ENCODE peak calls at places on chromosomes 2 and 18, in eight cellular contexts. One of them, this sample, is unnamed. For H3K4me1, the result is how much of the 10 kb centered on the place peaks cover.

GRCh38 chr2:12006841-12007240 is 260.4 kb downstream of the LPIN1 start:
- DNase-seq in hepatocyte: peak
- DNase-seq in adrenal gland: no peak
- DNase-seq in IMR-90: peak
- DNase-seq in Peyer's patch: no peak
- DNase-seq in fibroblast of lung: no peak
- DNase-seq in neural progenitor cell: peak
- DNase-seq in MM.1S: no peak
- DNase-seq in this sample: no peak

GRCh38 chr18:71784777-71785176 is 759.4 kb downstream of the CBLN2 start:
- DNase-seq in hepatocyte: peak
- DNase-seq in adrenal gland: no peak
- DNase-seq in IMR-90: no peak
- DNase-seq in Peyer's patch: no peak
- DNase-seq in fibroblast of lung: no peak
- DNase-seq in neural progenitor cell: no peak
- DNase-seq in MM.1S: peak
- DNase-seq in this sample: peak

GRCh38 chr2:30084915-30085314 is 61.9 kb upstream of the YPEL5 start:
- DNase-seq in hepatocyte: no peak
- DNase-seq in adrenal gland: no peak
- DNase-seq in IMR-90: no peak
- DNase-seq in Peyer's patch: no peak
- DNase-seq in fibroblast of lung: no peak
- DNase-seq in neural progenitor cell: no peak
- DNase-seq in MM.1S: no peak
- DNase-seq in this sample: no peak

GRCh38 chr18:79598046-79598884 is 81.3 kb upstream of the CTDP1 start:
- DNase-seq in hepatocyte: no peak
- DNase-seq in adrenal gland: no peak
- DNase-seq in IMR-90: no peak
- DNase-seq in Peyer's patch: no peak
- DNase-seq in fibroblast of lung: no peak
- DNase-seq in neural progenitor cell: no peak
- DNase-seq in MM.1S: no peak
- DNase-seq in this sample: no peak

GRCh38 chr2:71156531-71156930 is 26.1 kb downstream of the MPHOSPH10 start:
- DNase-seq in hepatocyte: peak
- DNase-seq in adrenal gland: no peak
- DNase-seq in IMR-90: peak
- DNase-seq in Peyer's patch: no peak
- DNase-seq in fibroblast of lung: peak
- DNase-seq in neural progenitor cell: no peak
- DNase-seq in MM.1S: peak
- DNase-seq in this sample: no peak

GRCh38 chr2:151523825-151524224 is 114.1 kb downstream of the RIF1 start:
- DNase-seq in hepatocyte: no peak
- DNase-seq in adrenal gland: no peak
- DNase-seq in IMR-90: peak
- DNase-seq in Peyer's patch: no peak
- DNase-seq in fibroblast of lung: no peak
- DNase-seq in neural progenitor cell: no peak
- DNase-seq in MM.1S: no peak
- DNase-seq in this sample: no peak

GRCh38 chr2:30428827-30429461 is 18.1 kb upstream of the LCLAT1 start:
- DNase-seq in hepatocyte: no peak
- DNase-seq in adrenal gland: no peak
- DNase-seq in IMR-90: no peak
- DNase-seq in Peyer's patch: no peak
- DNase-seq in fibroblast of lung: no peak
- DNase-seq in neural progenitor cell: no peak
- DNase-seq in MM.1S: no peak
- DNase-seq in this sample: no peak

GRCh38 chr2:224850081-224850480 is 133.9 kb upstream of the CCDC195 start:
- DNase-seq in hepatocyte: no peak
- DNase-seq in adrenal gland: no peak
- DNase-seq in IMR-90: peak
- DNase-seq in Peyer's patch: no peak
- DNase-seq in fibroblast of lung: no peak
- DNase-seq in neural progenitor cell: no peak
- DNase-seq in MM.1S: no peak
- DNase-seq in this sample: no peak

GRCh38 chr2:150610670-150611279 is 123.3 kb upstream of the RND3 start:
- DNase-seq in hepatocyte: peak
- DNase-seq in adrenal gland: peak
- DNase-seq in IMR-90: peak
- DNase-seq in Peyer's patch: no peak
- DNase-seq in fibroblast of lung: peak
- DNase-seq in neural progenitor cell: peak
- DNase-seq in MM.1S: peak
- DNase-seq in this sample: peak

GRCh38 chr2:190996338-190996946 is 17.5 kb downstream of the STAT1 start:
- DNase-seq in hepatocyte: peak
- DNase-seq in adrenal gland: no peak
- DNase-seq in IMR-90: peak
- DNase-seq in Peyer's patch: no peak
- DNase-seq in fibroblast of lung: peak
- DNase-seq in neural progenitor cell: peak
- DNase-seq in MM.1S: peak
- DNase-seq in this sample: no peak

GRCh38 chr2:7812231-7812995 is 869.4 kb upstream of the ID2 start:
- DNase-seq in hepatocyte: no peak
- DNase-seq in adrenal gland: no peak
- DNase-seq in IMR-90: peak
- DNase-seq in Peyer's patch: no peak
- DNase-seq in fibroblast of lung: peak
- DNase-seq in neural progenitor cell: no peak
- DNase-seq in MM.1S: no peak
- DNase-seq in this sample: no peak

GRCh38 chr18:63553117-63553516 is 10.9 kb downstream of the SERPINB12 start:
- DNase-seq in hepatocyte: peak
- DNase-seq in adrenal gland: no peak
- DNase-seq in IMR-90: peak
- DNase-seq in Peyer's patch: no peak
- DNase-seq in fibroblast of lung: peak
- DNase-seq in neural progenitor cell: no peak
- DNase-seq in MM.1S: no peak
- DNase-seq in this sample: no peak

GRCh38 chr2:10266133-10266620 is 36.5 kb upstream of the HPCAL1 start:
- DNase-seq in hepatocyte: no peak
- DNase-seq in adrenal gland: peak
- DNase-seq in IMR-90: peak
- DNase-seq in Peyer's patch: no peak
- DNase-seq in fibroblast of lung: peak
- DNase-seq in neural progenitor cell: no peak
- DNase-seq in MM.1S: no peak
- DNase-seq in this sample: no peak

GRCh38 chr2:10269291-10269690 is 33.4 kb upstream of the HPCAL1 start:
- DNase-seq in hepatocyte: no peak
- DNase-seq in adrenal gland: peak
- DNase-seq in IMR-90: no peak
- DNase-seq in Peyer's patch: peak
- DNase-seq in fibroblast of lung: no peak
- DNase-seq in neural progenitor cell: no peak
- DNase-seq in MM.1S: no peak
- DNase-seq in this sample: peak

GRCh38 chr2:10269711-10270610 is 32.7 kb upstream of the HPCAL1 start:
- DNase-seq in hepatocyte: peak
- DNase-seq in adrenal gland: peak
- DNase-seq in IMR-90: no peak
- DNase-seq in Peyer's patch: no peak
- DNase-seq in fibroblast of lung: no peak
- DNase-seq in neural progenitor cell: no peak
- DNase-seq in MM.1S: no peak
- DNase-seq in this sample: peak

GRCh38 chr2:10267036-10267435 is 35.7 kb upstream of the HPCAL1 start:
- DNase-seq in hepatocyte: no peak
- DNase-seq in adrenal gland: no peak
- DNase-seq in IMR-90: no peak
- DNase-seq in Peyer's patch: no peak
- DNase-seq in fibroblast of lung: no peak
- DNase-seq in neural progenitor cell: no peak
- DNase-seq in MM.1S: no peak
- DNase-seq in this sample: no peak

DNA sequence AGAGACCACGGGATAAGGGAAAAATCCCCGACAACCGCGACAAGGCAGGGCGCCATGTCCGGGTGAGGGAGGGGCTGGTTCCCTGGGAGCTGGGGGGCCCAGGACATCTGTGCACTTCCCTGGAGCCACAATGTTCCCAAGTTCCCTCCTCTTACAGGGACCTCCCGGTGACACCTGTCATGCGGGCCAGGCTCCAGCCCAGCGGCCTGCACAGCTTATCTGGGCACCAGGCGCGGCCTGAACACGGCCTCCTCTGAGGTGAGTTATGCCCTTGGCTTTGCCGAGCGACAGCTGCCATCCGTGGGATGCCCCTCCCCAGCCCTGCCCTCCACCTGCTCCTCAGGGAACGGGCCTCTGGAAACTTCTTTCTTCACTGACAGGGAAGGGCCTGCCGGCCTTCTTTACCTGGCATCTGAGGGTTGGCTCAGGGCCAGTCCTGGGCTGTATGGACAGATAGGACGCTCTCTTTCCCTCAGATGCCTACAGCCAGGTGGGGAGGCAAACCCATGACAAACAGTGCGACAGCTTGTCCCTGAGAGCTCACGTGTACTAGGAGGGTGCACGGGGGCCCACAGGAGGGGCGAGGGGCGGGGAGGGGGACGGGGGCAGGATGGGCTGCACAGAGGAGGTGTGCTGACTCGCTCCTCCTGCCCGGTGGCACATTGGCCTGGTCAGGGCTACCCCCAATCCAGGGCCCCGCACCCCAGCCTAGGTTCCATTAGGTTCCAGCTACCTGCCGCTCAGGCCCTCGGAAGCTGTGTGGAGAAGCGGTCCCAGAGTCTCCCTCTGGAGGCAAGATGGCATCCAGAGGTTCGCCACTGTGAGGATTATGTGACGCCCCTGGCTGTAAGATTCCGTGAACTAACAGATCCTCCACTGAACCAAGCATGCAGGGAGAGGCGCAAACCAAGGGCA is 34.9 kb upstream of the HPCAL1 start:
- DNase-seq in hepatocyte: no peak
- DNase-seq in adrenal gland: peak
- DNase-seq in IMR-90: no peak
- DNase-seq in Peyer's patch: no peak
- DNase-seq in fibroblast of lung: no peak
- DNase-seq in neural progenitor cell: peak
- DNase-seq in MM.1S: no peak
- DNase-seq in this sample: peak
- TF ChIP-seq CTCF in hepatocyte: no peak
- TF ChIP-seq CTCF in adrenal gland: no peak
- TF ChIP-seq CTCF in IMR-90: no peak
- TF ChIP-seq CTCF in Peyer's patch: no peak
- TF ChIP-seq CTCF in fibroblast of lung: no peak
- TF ChIP-seq CTCF in neural progenitor cell: peak
- TF ChIP-seq CTCF in MM.1S: no peak
- TF ChIP-seq CTCF in this sample: no peak

DNA sequence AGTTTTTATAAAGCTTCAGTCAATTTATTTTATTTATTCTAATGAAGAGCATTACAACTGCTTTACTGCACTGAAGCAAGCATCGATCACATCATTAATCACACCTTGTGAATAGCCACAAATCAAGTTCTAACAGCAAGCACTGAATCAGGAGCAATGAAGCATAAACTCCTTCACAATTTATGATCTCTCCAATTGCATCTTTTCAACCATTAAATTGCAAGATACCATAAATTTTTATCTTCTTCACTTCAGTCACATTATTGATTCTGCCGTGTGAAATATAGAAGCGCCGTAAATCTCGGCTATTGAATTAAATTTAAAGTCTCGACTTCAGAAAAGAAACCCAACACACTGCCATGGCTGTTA is 298.7 kb downstream of the CDCA7 start:
- DNase-seq in hepatocyte: no peak
- DNase-seq in adrenal gland: no peak
- DNase-seq in IMR-90: no peak
- DNase-seq in Peyer's patch: no peak
- DNase-seq in fibroblast of lung: no peak
- DNase-seq in neural progenitor cell: no peak
- DNase-seq in MM.1S: no peak
- DNase-seq in this sample: no peak
- H3K27ac ChIP-seq in hepatocyte: peak
- H3K27ac ChIP-seq in adrenal gland: no peak
- H3K27ac ChIP-seq in IMR-90: no peak
- H3K27ac ChIP-seq in Peyer's patch: no peak
- H3K27ac ChIP-seq in fibroblast of lung: no peak
- H3K27ac ChIP-seq in neural progenitor cell: no peak
- H3K27ac ChIP-seq in MM.1S: no peak
- H3K27ac ChIP-seq in this sample: no peak

GRCh38 chr2:83874712-83875430 is 584.2 kb downstream of the SUCLG1 start:
- DNase-seq in hepatocyte: no peak
- DNase-seq in adrenal gland: no peak
- DNase-seq in IMR-90: no peak
- DNase-seq in Peyer's patch: no peak
- DNase-seq in fibroblast of lung: no peak
- DNase-seq in neural progenitor cell: no peak
- DNase-seq in MM.1S: no peak
- DNase-seq in this sample: no peak

GRCh38 chr2:83874066-83874465 is 585.0 kb downstream of the SUCLG1 start:
- DNase-seq in hepatocyte: no peak
- DNase-seq in adrenal gland: no peak
- DNase-seq in IMR-90: no peak
- DNase-seq in Peyer's patch: no peak
- DNase-seq in fibroblast of lung: no peak
- DNase-seq in neural progenitor cell: no peak
- DNase-seq in MM.1S: no peak
- DNase-seq in this sample: no peak

DNA sequence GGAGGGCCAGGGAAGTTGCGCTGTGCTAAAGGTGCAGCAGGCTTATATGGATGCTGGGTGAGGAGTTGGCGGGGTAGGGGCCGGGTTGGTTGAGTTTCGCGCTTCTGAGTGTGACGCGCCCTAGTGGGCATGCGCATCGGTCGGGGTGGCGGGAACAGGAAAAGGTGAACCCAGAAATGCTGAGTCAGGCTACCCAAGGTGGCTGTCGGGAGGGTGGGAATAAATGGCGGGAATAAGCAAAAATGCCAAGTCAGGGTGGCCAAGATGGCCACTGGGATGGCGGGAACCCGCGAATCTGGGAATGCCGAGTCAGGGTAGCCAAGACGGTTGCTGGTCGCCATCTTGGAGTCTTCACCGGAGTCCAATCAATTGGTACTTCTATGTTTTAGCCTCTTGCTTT is 580.0 kb downstream of the SUCLG1 start:
- DNase-seq in hepatocyte: no peak
- DNase-seq in adrenal gland: no peak
- DNase-seq in IMR-90: no peak
- DNase-seq in Peyer's patch: no peak
- DNase-seq in fibroblast of lung: no peak
- DNase-seq in neural progenitor cell: no peak
- DNase-seq in MM.1S: no peak
- DNase-seq in this sample: no peak
- H3K4me1 ChIP-seq in hepatocyte: under half
- H3K4me1 ChIP-seq in adrenal gland: under half
- H3K4me1 ChIP-seq in IMR-90: under half
- H3K4me1 ChIP-seq in Peyer's patch: under half
- H3K4me1 ChIP-seq in fibroblast of lung: under half
- H3K4me1 ChIP-seq in neural progenitor cell: under half
- H3K4me1 ChIP-seq in MM.1S: under half
- H3K4me1 ChIP-seq in this sample: under half

GRCh38 chr2:200615247-200615646 is 29.4 kb downstream of the AOX1 start:
- DNase-seq in hepatocyte: peak
- DNase-seq in adrenal gland: no peak
- DNase-seq in IMR-90: peak
- DNase-seq in Peyer's patch: no peak
- DNase-seq in fibroblast of lung: peak
- DNase-seq in neural progenitor cell: no peak
- DNase-seq in MM.1S: no peak
- DNase-seq in this sample: no peak
- TF ChIP-seq CTCF in hepatocyte: no peak
- TF ChIP-seq CTCF in adrenal gland: peak
- TF ChIP-seq CTCF in IMR-90: peak
- TF ChIP-seq CTCF in Peyer's patch: no peak
- TF ChIP-seq CTCF in fibroblast of lung: no peak
- TF ChIP-seq CTCF in neural progenitor cell: no peak
- TF ChIP-seq CTCF in MM.1S: no peak
- TF ChIP-seq CTCF in this sample: no peak

This sample was measured in colonic mucosa.